ENCODE peak calls at places on chromosome 11, in six cellular contexts. K is upper lobe of right lung, D is brain microvascular endothelial cell, Z is heart right ventricle, T is thoracic aorta, B is mesendoderm. W is an unnamed sample.
A peak's percentile ranks its signal among the peaks of the same experiment; 100 is the strongest.

GRCh38 chr11:7417328-7417727 is 68.0 kb upstream of the OLFML1 start:
- DNase-seq in Z (no peak), D (no peak), T (no peak), B (peak; percentile 19), K (no peak), W (no peak)

GRCh38 chr11:95341246-95341645 is 110.2 kb upstream of the SESN3 start:
- DNase-seq in T (no peak), Z (no peak), D (no peak), K (peak; percentile 63), B (no peak), W (no peak)

GRCh38 chr11:65434667-65435179 is 12.1 kb downstream of the NEAT1 start:
- DNase-seq in K (no peak), T (no peak), Z (no peak), D (no peak), B (no peak), W (no peak)

GRCh38 chr11:44619931-44620725 is 54.7 kb downstream of the CD82 start:
- DNase-seq in D (no peak), B (no peak), Z (no peak), K (peak; percentile 42), T (peak; percentile 1), W (peak; percentile 39)

GRCh38 chr11:119974467-119974866 is 163.4 kb downstream of the TRIM29 start:
- DNase-seq in Z (no peak), T (no peak), D (no peak), K (no peak), B (no peak), W (no peak)

GRCh38 chr11:88103337-88104206 is 71.7 kb downstream of the RAB38 start:
- DNase-seq in T (no peak), B (peak; percentile 98), Z (no peak), D (peak; percentile 69), K (peak; percentile 64), W (no peak)

GRCh38 chr11:93001812-93002211 is 32.4 kb downstream of the MTNR1B start:
- DNase-seq in D (no peak), K (no peak), B (no peak), T (no peak), Z (no peak), W (no peak)

GRCh38 chr11:65479184-65480145 is 19.4 kb upstream of the MALAT1 start:
- DNase-seq in B (peak; percentile 89), T (peak; percentile 72), D (peak; percentile 85), Z (peak; percentile 44), K (peak; percentile 45), W (peak; percentile 91)

GRCh38 chr11:71206186-71206585 is 46.2 kb downstream of the SHANK2 start:
- DNase-seq in K (no peak), T (no peak), Z (no peak), D (no peak), B (peak; percentile 44), W (peak; percentile 88)

GRCh38 chr11:6200975-6201374 is 2.0 kb downstream of the OR52W1 start:
- DNase-seq in T (no peak), D (no peak), Z (peak; percentile 19), B (no peak), K (peak; percentile 73), W (no peak)

GRCh38 chr11:37721485-37721884 is 1123.4 kb upstream of the RAG2 start:
- DNase-seq in B (no peak), T (no peak), Z (no peak), D (no peak), K (no peak), W (no peak)

GRCh38 chr11:34439521-34440258 is 956 bp downstream of the CAT start:
- DNase-seq in D (no peak), B (no peak), K (no peak), T (no peak), Z (no peak), W (no peak)

DNA sequence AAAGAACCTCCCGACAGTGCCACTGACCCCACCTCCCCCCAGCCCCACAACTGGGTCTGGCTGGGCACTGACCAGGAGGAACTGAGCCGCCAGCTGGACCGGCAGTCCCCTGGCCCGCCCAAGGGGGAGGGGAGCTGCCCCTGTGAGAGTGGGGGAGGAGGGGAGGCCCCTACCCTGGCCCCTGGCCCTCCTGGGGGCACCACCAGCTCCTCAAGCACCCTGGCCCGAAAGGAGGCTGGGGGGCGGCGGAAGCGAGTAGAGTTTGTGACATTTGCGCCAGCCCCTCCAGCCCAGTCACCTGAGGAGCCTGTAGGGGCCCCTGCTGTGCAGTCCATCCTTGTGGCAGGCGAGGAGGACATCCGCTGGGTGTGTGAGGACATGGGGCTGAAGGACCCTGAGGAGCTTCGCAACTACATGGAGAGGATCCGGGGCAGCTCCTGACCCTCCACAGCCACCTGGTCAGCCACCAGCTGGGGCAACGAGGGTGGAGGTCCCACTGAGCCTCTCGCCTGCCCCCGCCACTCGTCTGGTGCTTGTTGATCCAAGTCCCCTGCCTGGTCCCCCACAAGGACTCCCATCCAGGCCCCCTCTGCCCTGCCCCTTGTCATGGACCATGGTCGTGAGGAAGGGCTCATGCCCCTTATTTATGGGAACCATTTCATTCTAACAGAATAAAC is 12.3 kb downstream of the TMEM132A start:
- DNase-seq in Z (no peak), D (no peak), K (peak; percentile 64), T (no peak), B (no peak), W (peak; percentile 80)
- H3K36me3 ChIP-seq in Z (peaks cover 55% of the 10 kb centered on the region), D (no peaks in the 10 kb centered on the region), K (peaks cover 28% of the 10 kb centered on the region), T (peaks cover 6% of the 10 kb centered on the region), B (no peaks in the 10 kb centered on the region), W (peaks cover 5% of the 10 kb centered on the region)

DNA sequence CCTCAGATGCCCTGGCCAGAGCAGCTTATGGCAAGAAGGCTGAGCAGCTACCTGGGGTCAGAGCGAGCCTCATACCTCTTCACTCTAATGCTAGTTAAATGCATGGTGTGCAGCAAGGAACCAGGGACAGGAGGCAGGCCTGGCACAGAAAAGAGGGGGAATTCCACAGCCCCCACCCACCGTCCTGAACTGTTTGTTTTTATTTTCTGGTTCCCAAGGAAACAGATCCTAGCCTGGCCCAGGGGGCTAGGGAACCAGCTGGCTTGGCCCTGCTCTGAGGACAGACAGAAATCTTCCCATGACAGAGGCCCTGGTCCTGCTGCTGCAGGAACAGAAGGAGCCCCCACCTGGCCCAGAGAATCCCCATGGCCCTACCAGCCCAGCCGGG is 40.4 kb downstream of the SLCO2B1 start:
- DNase-seq in Z (no peak), D (no peak), T (no peak), K (peak; percentile 58), B (peak; percentile 68), W (peak; percentile 25)
- H3K36me3 ChIP-seq in Z (peaks cover 77% of the 10 kb centered on the region), D (no peaks in the 10 kb centered on the region), T (no peaks in the 10 kb centered on the region), K (no peaks in the 10 kb centered on the region), B (no peaks in the 10 kb centered on the region), W (no peaks in the 10 kb centered on the region)

DNA sequence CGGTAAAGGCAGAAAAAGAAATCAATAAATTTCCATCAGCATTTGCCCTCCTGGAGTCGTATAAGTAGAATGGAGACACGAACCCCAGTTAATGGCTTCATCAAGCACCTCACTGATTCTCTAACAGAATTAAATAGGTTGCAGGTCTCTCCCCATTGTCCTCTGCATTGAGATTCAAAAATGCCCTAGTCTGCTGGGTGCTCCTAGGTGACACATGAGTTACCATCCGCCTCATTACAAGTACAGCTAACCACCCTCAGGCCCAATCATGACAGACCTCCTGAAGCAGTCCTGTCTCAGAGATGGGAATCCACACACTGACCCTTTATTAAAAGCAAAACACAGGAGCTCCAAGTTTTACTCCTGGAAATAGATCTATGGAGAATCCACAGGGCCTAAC is 31.4 kb downstream of the HSPA8 start:
- DNase-seq in D (no peak), B (no peak), Z (no peak), T (no peak), K (no peak), W (no peak)
- H3K36me3 ChIP-seq in D (no peaks in the 10 kb centered on the region), B (no peaks in the 10 kb centered on the region), Z (no peaks in the 10 kb centered on the region), T (no peaks in the 10 kb centered on the region), K (no peaks in the 10 kb centered on the region), W (no peaks in the 10 kb centered on the region)

DNA sequence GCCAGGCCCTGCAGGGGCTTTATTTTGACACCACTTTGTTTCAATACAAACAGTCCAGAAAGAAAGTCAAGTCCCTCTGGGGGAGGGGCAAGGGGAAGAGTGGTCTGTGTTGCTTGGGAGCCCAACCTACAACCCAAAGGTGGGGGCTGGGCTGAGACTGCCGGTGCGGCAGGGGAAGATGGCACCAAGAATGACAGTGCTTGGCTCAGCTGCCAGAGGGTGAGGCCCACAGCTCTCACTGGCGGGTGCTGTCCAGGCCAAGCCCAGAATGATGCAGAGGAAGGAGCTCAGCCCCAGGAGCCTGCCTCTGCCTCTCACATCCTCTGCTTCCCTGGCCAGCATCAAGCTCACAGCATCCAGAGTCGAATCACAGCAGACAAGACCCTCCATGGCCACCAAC is 12.4 kb downstream of the ARFGAP2 start:
- DNase-seq in B (no peak), T (no peak), K (no peak), D (no peak), Z (no peak), W (no peak)
- H3K36me3 ChIP-seq in B (peaks cover 12% of the 10 kb centered on the region), T (peaks cover 55% of the 10 kb centered on the region), K (peaks cover 59% of the 10 kb centered on the region), D (peaks cover 70% of the 10 kb centered on the region), Z (peaks cover 70% of the 10 kb centered on the region), W (peaks cover 61% of the 10 kb centered on the region)

DNA sequence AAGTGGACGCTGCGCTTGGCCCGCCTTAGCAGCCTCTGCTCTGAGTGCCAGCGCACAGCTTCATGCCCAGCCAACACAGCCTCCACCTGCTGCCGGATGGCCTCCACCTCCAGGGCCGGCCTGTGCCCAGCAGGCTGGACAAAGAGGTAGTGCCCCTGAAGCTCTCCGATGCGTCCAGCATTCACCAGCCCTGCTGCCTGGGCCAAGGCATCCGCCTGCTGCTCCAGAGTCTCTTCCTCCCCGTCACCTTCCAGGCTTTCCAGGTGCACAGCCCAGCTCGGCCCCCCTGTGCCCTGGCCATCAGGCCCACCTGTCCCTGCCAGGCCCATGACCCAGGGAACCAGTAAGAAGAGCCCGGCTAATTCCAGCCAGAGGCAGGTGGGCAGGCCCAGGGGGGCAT is 2.5 kb downstream of the PCSK7 start:
- DNase-seq in B (no peak), T (no peak), Z (no peak), D (no peak), K (no peak), W (no peak)
- H3K36me3 ChIP-seq in B (peaks cover 6% of the 10 kb centered on the region), T (peaks cover 32% of the 10 kb centered on the region), Z (peaks cover 60% of the 10 kb centered on the region), D (peaks cover 36% of the 10 kb centered on the region), K (peaks cover 52% of the 10 kb centered on the region), W (peaks cover 49% of the 10 kb centered on the region)

GRCh38 chr11:59112494-59112893 is 5.5 kb downstream of the FAM111B start:
- DNase-seq in K (no peak), D (no peak), Z (no peak), T (no peak), B (no peak), W (no peak)
- H3K36me3 ChIP-seq in K (no peaks in the 10 kb centered on the region), D (no peaks in the 10 kb centered on the region), Z (no peaks in the 10 kb centered on the region), T (no peaks in the 10 kb centered on the region), B (peaks cover 3% of the 10 kb centered on the region), W (no peaks in the 10 kb centered on the region)